ENCODE peak calls at places on chromosomes 6 and 20, in seven cellular contexts. One of them, this sample, is unnamed.

GRCh38 chr6:26743941-26744699 is 84.6 kb upstream of the ZNF322 start:
- DNase-seq in pancreas: no peak
- DNase-seq in kidney epithelial cell: no peak
- DNase-seq in epithelial cell of proximal tubule: no peak
- DNase-seq in heart left ventricle: no peak
- DNase-seq in effector memory CD4-positive, alpha-beta T cell: no peak
- DNase-seq in sigmoid colon: no peak
- DNase-seq in this sample: no peak

GRCh38 chr6:17542243-17542642 is 57.9 kb upstream of the FAM8A1 start:
- DNase-seq in kidney epithelial cell: no peak
- DNase-seq in sigmoid colon: no peak
- DNase-seq in epithelial cell of proximal tubule: no peak
- DNase-seq in heart left ventricle: no peak
- DNase-seq in pancreas: no peak
- DNase-seq in effector memory CD4-positive, alpha-beta T cell: no peak
- DNase-seq in this sample: no peak

GRCh38 chr20:50478162-50479036 is 31.8 kb upstream of the PTPN1 start:
- DNase-seq in kidney epithelial cell: no peak
- DNase-seq in effector memory CD4-positive, alpha-beta T cell: peak; percentile 54
- DNase-seq in sigmoid colon: peak; percentile 86
- DNase-seq in epithelial cell of proximal tubule: no peak
- DNase-seq in heart left ventricle: peak; percentile 61
- DNase-seq in pancreas: peak; percentile 70
- DNase-seq in this sample: peak; percentile 81

GRCh38 chr6:105757512-105758200 is 328.5 kb upstream of the PRDM1 start:
- DNase-seq in heart left ventricle: no peak
- DNase-seq in sigmoid colon: no peak
- DNase-seq in epithelial cell of proximal tubule: no peak
- DNase-seq in kidney epithelial cell: no peak
- DNase-seq in pancreas: no peak
- DNase-seq in effector memory CD4-positive, alpha-beta T cell: no peak
- DNase-seq in this sample: no peak

GRCh38 chr6:26311012-26311384 is 54.0 kb upstream of the BTN3A2 start:
- DNase-seq in kidney epithelial cell: no peak
- DNase-seq in heart left ventricle: no peak
- DNase-seq in sigmoid colon: no peak
- DNase-seq in effector memory CD4-positive, alpha-beta T cell: peak; percentile 21
- DNase-seq in epithelial cell of proximal tubule: no peak
- DNase-seq in pancreas: no peak
- DNase-seq in this sample: no peak

GRCh38 chr6:11229267-11230043 is 3.0 kb downstream of the NEDD9 start:
- DNase-seq in heart left ventricle: no peak
- DNase-seq in kidney epithelial cell: no peak
- DNase-seq in effector memory CD4-positive, alpha-beta T cell: no peak
- DNase-seq in pancreas: no peak
- DNase-seq in sigmoid colon: no peak
- DNase-seq in epithelial cell of proximal tubule: no peak
- DNase-seq in this sample: no peak

GRCh38 chr6:94071835-94072234 is 652.5 kb upstream of the EPHA7 start:
- DNase-seq in kidney epithelial cell: no peak
- DNase-seq in pancreas: no peak
- DNase-seq in epithelial cell of proximal tubule: no peak
- DNase-seq in heart left ventricle: no peak
- DNase-seq in effector memory CD4-positive, alpha-beta T cell: no peak
- DNase-seq in sigmoid colon: no peak
- DNase-seq in this sample: no peak

GRCh38 chr6:139473239-139473701 is 98.8 kb upstream of the CITED2 start:
- DNase-seq in effector memory CD4-positive, alpha-beta T cell: no peak
- DNase-seq in kidney epithelial cell: no peak
- DNase-seq in sigmoid colon: peak; percentile 66
- DNase-seq in pancreas: peak; percentile 57
- DNase-seq in epithelial cell of proximal tubule: no peak
- DNase-seq in heart left ventricle: peak; percentile 33
- DNase-seq in this sample: no peak

GRCh38 chr6:133241901-133242760 is 974 bp downstream of the EYA4 start:
- DNase-seq in sigmoid colon: peak; percentile 62
- DNase-seq in kidney epithelial cell: no peak
- DNase-seq in heart left ventricle: peak; percentile 28
- DNase-seq in epithelial cell of proximal tubule: no peak
- DNase-seq in effector memory CD4-positive, alpha-beta T cell: no peak
- DNase-seq in pancreas: no peak
- DNase-seq in this sample: no peak

GRCh38 chr20:11271319-11271718 is 597.5 kb upstream of the JAG1 start:
- DNase-seq in sigmoid colon: no peak
- DNase-seq in kidney epithelial cell: no peak
- DNase-seq in effector memory CD4-positive, alpha-beta T cell: no peak
- DNase-seq in heart left ventricle: peak; percentile 21
- DNase-seq in pancreas: no peak
- DNase-seq in epithelial cell of proximal tubule: no peak
- DNase-seq in this sample: no peak

GRCh38 chr6:84065718-84066290 is 32.2 kb downstream of the MRAP2 start:
- DNase-seq in epithelial cell of proximal tubule: no peak
- DNase-seq in sigmoid colon: no peak
- DNase-seq in kidney epithelial cell: no peak
- DNase-seq in heart left ventricle: no peak
- DNase-seq in pancreas: no peak
- DNase-seq in effector memory CD4-positive, alpha-beta T cell: no peak
- DNase-seq in this sample: no peak

DNA sequence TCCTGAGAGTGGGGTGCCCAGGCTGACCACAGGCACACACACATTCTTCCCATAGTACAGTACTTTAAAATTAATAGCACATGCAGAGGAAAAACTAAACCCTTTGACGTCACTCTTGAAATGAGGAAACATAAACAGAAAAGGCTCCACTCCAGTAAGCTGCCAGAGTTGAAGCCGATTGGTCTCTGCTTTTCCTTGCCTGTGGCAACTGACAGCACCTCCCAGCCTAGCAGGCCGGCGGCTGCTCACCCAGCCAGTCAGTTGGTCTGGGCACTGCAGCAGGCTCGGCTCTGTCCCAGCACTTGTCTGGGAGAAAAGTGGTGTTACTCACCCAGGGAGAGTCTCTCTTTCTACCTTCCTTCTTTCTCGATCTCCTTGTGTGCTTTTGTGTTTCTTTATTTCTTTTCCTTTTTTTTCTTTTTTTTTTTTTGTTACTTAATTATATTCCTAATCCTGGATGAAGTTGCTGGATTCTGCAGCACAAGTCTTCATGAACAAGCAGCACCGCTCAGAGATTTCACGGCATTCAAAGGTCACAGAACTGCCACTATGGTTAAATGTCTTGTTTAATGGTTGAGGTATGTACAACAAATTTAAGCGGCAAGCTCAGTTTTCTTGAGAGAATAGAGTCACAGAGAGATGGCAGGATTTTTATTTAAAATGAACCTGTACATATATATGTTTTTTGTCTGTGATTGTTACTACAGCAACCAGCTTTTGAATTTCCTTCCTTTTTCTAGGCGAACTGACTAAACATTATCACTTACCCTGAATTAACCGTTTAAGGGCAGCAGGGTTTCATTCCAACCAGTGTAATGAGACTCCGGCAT is at the start of gene PDE7B:
- DNase-seq in pancreas: peak; percentile 56
- DNase-seq in effector memory CD4-positive, alpha-beta T cell: no peak
- DNase-seq in kidney epithelial cell: peak; percentile 89
- DNase-seq in sigmoid colon: peak; percentile 90
- DNase-seq in heart left ventricle: peak; percentile 85
- DNase-seq in epithelial cell of proximal tubule: peak; percentile 83
- DNase-seq in this sample: peak; percentile 45
- H3K4me3 ChIP-seq in pancreas: no peak within 1 kb of the TSS
- H3K4me3 ChIP-seq in effector memory CD4-positive, alpha-beta T cell: peak within 1 kb of the TSS; percentile 41
- H3K4me3 ChIP-seq in kidney epithelial cell: peak within 1 kb of the TSS; percentile 31
- H3K4me3 ChIP-seq in sigmoid colon: peak within 1 kb of the TSS; percentile 34
- H3K4me3 ChIP-seq in heart left ventricle: peak within 1 kb of the TSS; percentile 38
- H3K4me3 ChIP-seq in epithelial cell of proximal tubule: peak within 1 kb of the TSS; percentile 51
- H3K4me3 ChIP-seq in this sample: peak within 1 kb of the TSS; percentile 53

GRCh38 chr6:153167907-153168306 is 36.8 kb upstream of the RGS17 start:
- DNase-seq in pancreas: no peak
- DNase-seq in sigmoid colon: no peak
- DNase-seq in heart left ventricle: no peak
- DNase-seq in kidney epithelial cell: no peak
- DNase-seq in epithelial cell of proximal tubule: no peak
- DNase-seq in effector memory CD4-positive, alpha-beta T cell: no peak
- DNase-seq in this sample: no peak
- H3K4me3 ChIP-seq in pancreas: no peak overlapping the region
- H3K4me3 ChIP-seq in sigmoid colon: no peak overlapping the region
- H3K4me3 ChIP-seq in heart left ventricle: no peak overlapping the region
- H3K4me3 ChIP-seq in kidney epithelial cell: no peak overlapping the region
- H3K4me3 ChIP-seq in epithelial cell of proximal tubule: no peak overlapping the region
- H3K4me3 ChIP-seq in effector memory CD4-positive, alpha-beta T cell: no peak overlapping the region
- H3K4me3 ChIP-seq in this sample: no peak overlapping the region

GRCh38 chr20:407097-407952 is 774 bp upstream of the RBCK1 start:
- DNase-seq in heart left ventricle: peak; percentile 85
- DNase-seq in effector memory CD4-positive, alpha-beta T cell: peak; percentile 57
- DNase-seq in pancreas: peak; percentile 78
- DNase-seq in kidney epithelial cell: peak; percentile 38
- DNase-seq in epithelial cell of proximal tubule: no peak
- DNase-seq in sigmoid colon: peak; percentile 89
- DNase-seq in this sample: peak; percentile 31

GRCh38 chr20:407953-408842 is at the start of gene RBCK1:
- DNase-seq in pancreas: peak; percentile 87
- DNase-seq in heart left ventricle: peak; percentile 90
- DNase-seq in sigmoid colon: peak; percentile 93
- DNase-seq in effector memory CD4-positive, alpha-beta T cell: peak; percentile 84
- DNase-seq in epithelial cell of proximal tubule: no peak
- DNase-seq in kidney epithelial cell: no peak
- DNase-seq in this sample: peak; percentile 86

GRCh38 chr20:408843-409696 is 971 bp downstream of the RBCK1 start:
- DNase-seq in effector memory CD4-positive, alpha-beta T cell: no peak
- DNase-seq in kidney epithelial cell: no peak
- DNase-seq in epithelial cell of proximal tubule: no peak
- DNase-seq in heart left ventricle: no peak
- DNase-seq in pancreas: no peak
- DNase-seq in sigmoid colon: no peak
- DNase-seq in this sample: peak; percentile 16

GRCh38 chr20:404088-404487 is 4.0 kb upstream of the RBCK1 start:
- DNase-seq in epithelial cell of proximal tubule: no peak
- DNase-seq in kidney epithelial cell: no peak
- DNase-seq in heart left ventricle: no peak
- DNase-seq in effector memory CD4-positive, alpha-beta T cell: no peak
- DNase-seq in sigmoid colon: no peak
- DNase-seq in pancreas: no peak
- DNase-seq in this sample: no peak

GRCh38 chr20:406200-407096 is 1.7 kb upstream of the RBCK1 start:
- DNase-seq in heart left ventricle: no peak
- DNase-seq in pancreas: no peak
- DNase-seq in effector memory CD4-positive, alpha-beta T cell: no peak
- DNase-seq in epithelial cell of proximal tubule: no peak
- DNase-seq in kidney epithelial cell: no peak
- DNase-seq in sigmoid colon: no peak
- DNase-seq in this sample: no peak
- H3K4me3 ChIP-seq in heart left ventricle: no peak overlapping the region
- H3K4me3 ChIP-seq in pancreas: no peak overlapping the region
- H3K4me3 ChIP-seq in effector memory CD4-positive, alpha-beta T cell: no peak overlapping the region
- H3K4me3 ChIP-seq in epithelial cell of proximal tubule: peak overlapping the region; percentile 60
- H3K4me3 ChIP-seq in kidney epithelial cell: no peak overlapping the region
- H3K4me3 ChIP-seq in sigmoid colon: no peak overlapping the region
- H3K4me3 ChIP-seq in this sample: no peak overlapping the region

DNA sequence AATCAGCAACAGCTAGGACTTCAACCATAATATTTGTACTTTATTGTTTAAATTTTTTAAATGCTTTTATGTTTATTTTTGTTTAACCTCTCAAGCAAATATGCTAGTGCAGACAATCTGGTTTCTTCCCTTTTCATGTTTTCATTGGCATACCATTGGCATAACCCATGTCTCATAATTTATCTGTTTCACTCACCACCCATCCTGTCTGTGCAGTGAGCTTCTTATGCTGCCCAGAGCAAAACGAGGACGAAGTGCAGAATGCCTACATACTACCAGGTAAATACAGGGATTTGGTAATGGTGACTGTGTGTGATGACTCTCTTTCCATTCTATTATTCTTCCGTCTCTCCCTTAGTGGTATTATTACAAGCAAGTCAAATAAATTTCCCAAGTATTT is 361.4 kb upstream of the KCNQ5 start:
- DNase-seq in pancreas: no peak
- DNase-seq in epithelial cell of proximal tubule: no peak
- DNase-seq in sigmoid colon: no peak
- DNase-seq in kidney epithelial cell: no peak
- DNase-seq in heart left ventricle: no peak
- DNase-seq in effector memory CD4-positive, alpha-beta T cell: no peak
- DNase-seq in this sample: no peak
- H3K4me3 ChIP-seq in pancreas: no peak overlapping the region
- H3K4me3 ChIP-seq in epithelial cell of proximal tubule: no peak overlapping the region
- H3K4me3 ChIP-seq in sigmoid colon: no peak overlapping the region
- H3K4me3 ChIP-seq in kidney epithelial cell: no peak overlapping the region
- H3K4me3 ChIP-seq in heart left ventricle: no peak overlapping the region
- H3K4me3 ChIP-seq in effector memory CD4-positive, alpha-beta T cell: no peak overlapping the region
- H3K4me3 ChIP-seq in this sample: no peak overlapping the region

GRCh38 chr20:48002517-48002970 is 217.3 kb upstream of the SULF2 start:
- DNase-seq in pancreas: no peak
- DNase-seq in sigmoid colon: no peak
- DNase-seq in effector memory CD4-positive, alpha-beta T cell: no peak
- DNase-seq in epithelial cell of proximal tubule: no peak
- DNase-seq in heart left ventricle: no peak
- DNase-seq in kidney epithelial cell: no peak
- DNase-seq in this sample: no peak
- H3K4me3 ChIP-seq in pancreas: no peak overlapping the region
- H3K4me3 ChIP-seq in sigmoid colon: no peak overlapping the region
- H3K4me3 ChIP-seq in effector memory CD4-positive, alpha-beta T cell: no peak overlapping the region
- H3K4me3 ChIP-seq in epithelial cell of proximal tubule: no peak overlapping the region
- H3K4me3 ChIP-seq in heart left ventricle: no peak overlapping the region
- H3K4me3 ChIP-seq in kidney epithelial cell: no peak overlapping the region
- H3K4me3 ChIP-seq in this sample: no peak overlapping the region

GRCh38 chr20:56626367-56627121 is 2.6 kb upstream of the TFAP2C start:
- DNase-seq in effector memory CD4-positive, alpha-beta T cell: no peak
- DNase-seq in sigmoid colon: peak; percentile 63
- DNase-seq in pancreas: no peak
- DNase-seq in epithelial cell of proximal tubule: no peak
- DNase-seq in heart left ventricle: no peak
- DNase-seq in kidney epithelial cell: no peak
- DNase-seq in this sample: no peak
- H3K4me3 ChIP-seq in effector memory CD4-positive, alpha-beta T cell: no peak overlapping the region
- H3K4me3 ChIP-seq in sigmoid colon: no peak overlapping the region
- H3K4me3 ChIP-seq in pancreas: no peak overlapping the region
- H3K4me3 ChIP-seq in epithelial cell of proximal tubule: no peak overlapping the region
- H3K4me3 ChIP-seq in heart left ventricle: no peak overlapping the region
- H3K4me3 ChIP-seq in kidney epithelial cell: no peak overlapping the region
- H3K4me3 ChIP-seq in this sample: no peak overlapping the region

This sample was measured in naive thymus-derived CD4-positive, alpha-beta T cell.